ENCODE peak calls at places on chromosomes 5 and 9, in four cellular contexts. M is lower lobe of right lung, E is uterus, H is fibroblast of lung. T is an unnamed sample. For H3K27me3 and H3K9me3, the result is how much of the 10 kb centered on the place peaks cover.

GRCh38 chr9:92724528-92725265 is 39.9 kb downstream of the BICD2 start:
- DNase-seq in E (no peak), M (peak), H (no peak), T (no peak)

GRCh38 chr9:111986035-111986556 is 89.5 kb downstream of the UGCG start:
- DNase-seq in H (peak), E (no peak), M (no peak), T (no peak)

GRCh38 chr5:119063579-119064379 is 7.1 kb upstream of the DMXL1 start:
- DNase-seq in E (no peak), M (no peak), H (peak), T (no peak)

GRCh38 chr5:150052326-150053230 is 33.8 kb downstream of the CSF1R start:
- DNase-seq in M (no peak), H (no peak), E (no peak), T (no peak)

GRCh38 chr9:107711528-107711927 is 222.0 kb upstream of the KLF4 start:
- DNase-seq in M (no peak), H (peak), E (peak), T (peak)

GRCh38 chr5:32193591-32193990 is 19.5 kb upstream of the GOLPH3 start:
- DNase-seq in M (peak), E (peak), H (peak), T (peak)

GRCh38 chr9:21155501-21155900 is 11.0 kb downstream of the IFNA21 start:
- DNase-seq in H (peak), E (no peak), M (no peak), T (peak)

GRCh38 chr5:172715931-172716682 is 54.9 kb downstream of the DUSP1 start:
- DNase-seq in E (peak), H (no peak), M (no peak), T (no peak)

GRCh38 chr5:171840066-171840465 is 54.4 kb downstream of the SMIM23 start:
- DNase-seq in M (no peak), H (no peak), E (no peak), T (no peak)

GRCh38 chr5:168737066-168737465 is 157.9 kb upstream of the PANK3 start:
- DNase-seq in E (no peak), M (no peak), H (no peak), T (no peak)

GRCh38 chr5:97475847-97476246 is 292.8 kb upstream of the RIOK2 start:
- DNase-seq in H (no peak), E (no peak), M (no peak), T (no peak)

GRCh38 chr5:164439799-164440198 is 934.4 kb downstream of the MAT2B start:
- DNase-seq in M (no peak), E (no peak), H (no peak), T (peak)

GRCh38 chr5:171450423-171451246 is 31.2 kb downstream of the FGF18 start:
- DNase-seq in E (peak), M (peak), H (peak), T (peak)

GRCh38 chr5:176560364-176560763 is 11.2 kb downstream of the CDHR2 start:
- DNase-seq in E (no peak), M (no peak), H (no peak), T (no peak)

GRCh38 chr5:150272531-150272930 is 17.0 kb downstream of the CAMK2A start:
- DNase-seq in M (no peak), H (peak), E (no peak), T (peak)

GRCh38 chr5:130714200-130714599 is 450.9 kb downstream of the HINT1 start:
- DNase-seq in M (no peak), E (no peak), H (no peak), T (no peak)

GRCh38 chr9:81565609-81566008 is 123.7 kb downstream of the TLE1 start:
- DNase-seq in E (no peak), M (no peak), H (no peak), T (no peak)

GRCh38 chr9:134891016-134891589 is 10.5 kb downstream of the FCN2 start:
- DNase-seq in E (no peak), M (no peak), H (peak), T (peak)

GRCh38 chr5:10695759-10696543 is 65.1 kb downstream of the DAP start:
- DNase-seq in M (no peak), E (no peak), H (peak), T (no peak)

GRCh38 chr9:90268613-90269012 is 374.0 kb downstream of the DIRAS2 start:
- DNase-seq in E (no peak), H (no peak), M (no peak), T (no peak)

GRCh38 chr5:10485897-10486296 is 44.2 kb downstream of the ROPN1L start:
- DNase-seq in E (no peak), H (no peak), M (no peak), T (no peak)

GRCh38 chr5:127072861-127073846 is at the start of gene C5orf63:
- DNase-seq in E (peak), H (peak), M (peak), T (peak)

GRCh38 chr9:96441798-96442445 is 8.0 kb upstream of the HABP4 start:
- DNase-seq in E (no peak), H (no peak), M (no peak), T (no peak)

GRCh38 chr9:91144782-91145181 is 216.9 kb downstream of the AUH start:
- DNase-seq in E (no peak), H (peak), M (no peak), T (no peak)

GRCh38 chr9:71962328-71962727 is 50.9 kb downstream of the C9orf85 start:
- DNase-seq in E (no peak), H (no peak), M (no peak), T (no peak)

GRCh38 chr5:150026682-150027172 is 26.2 kb downstream of the HMGXB3 start:
- DNase-seq in E (no peak), H (no peak), M (no peak), T (no peak)

GRCh38 chr9:33880562-33881089 is 63.7 kb downstream of the UBE2R2 start:
- DNase-seq in M (no peak), E (no peak), H (no peak), T (no peak)

GRCh38 chr9:136613824-136614371 is 48.8 kb upstream of the EGFL7 start:
- DNase-seq in M (no peak), E (no peak), H (peak), T (no peak)

GRCh38 chr9:30258079-30258478 is 2126.4 kb upstream of the ACO1 start:
- DNase-seq in E (no peak), H (no peak), M (no peak), T (no peak)

GRCh38 chr5:92525131-92525530 is 1055.9 kb downstream of the NR2F1-AS1 start:
- DNase-seq in E (no peak), M (no peak), H (no peak), T (no peak)

GRCh38 chr5:31741496-31741895 is 102.6 kb downstream of the PDZD2 start:
- DNase-seq in M (no peak), H (no peak), E (no peak), T (no peak)

GRCh38 chr5:154202379-154203260 is 12.1 kb downstream of the GALNT10 start:
- DNase-seq in M (no peak), E (no peak), H (no peak), T (no peak)

GRCh38 chr5:74289238-74289637 is 351.3 kb downstream of the ENC1 start:
- DNase-seq in H (no peak), M (no peak), E (no peak), T (no peak)

GRCh38 chr5:121503111-121503840 is 348.4 kb upstream of the FTMT start:
- DNase-seq in E (no peak), H (no peak), M (peak), T (no peak)

GRCh38 chr9:73869261-73869660 is 627.9 kb upstream of the RORB start:
- DNase-seq in H (peak), M (no peak), E (no peak), T (peak)

GRCh38 chr9:76044420-76044819 is 153.9 kb downstream of the PCSK5 start:
- DNase-seq in E (no peak), H (peak), M (no peak), T (no peak)

GRCh38 chr5:153400931-153401330 is 89.5 kb upstream of the GRIA1 start:
- DNase-seq in E (no peak), M (no peak), H (no peak), T (no peak)

GRCh38 chr9:130215341-130216119 is 43.3 kb downstream of the NCS1 start:
- DNase-seq in E (no peak), M (no peak), H (peak), T (no peak)

DNA sequence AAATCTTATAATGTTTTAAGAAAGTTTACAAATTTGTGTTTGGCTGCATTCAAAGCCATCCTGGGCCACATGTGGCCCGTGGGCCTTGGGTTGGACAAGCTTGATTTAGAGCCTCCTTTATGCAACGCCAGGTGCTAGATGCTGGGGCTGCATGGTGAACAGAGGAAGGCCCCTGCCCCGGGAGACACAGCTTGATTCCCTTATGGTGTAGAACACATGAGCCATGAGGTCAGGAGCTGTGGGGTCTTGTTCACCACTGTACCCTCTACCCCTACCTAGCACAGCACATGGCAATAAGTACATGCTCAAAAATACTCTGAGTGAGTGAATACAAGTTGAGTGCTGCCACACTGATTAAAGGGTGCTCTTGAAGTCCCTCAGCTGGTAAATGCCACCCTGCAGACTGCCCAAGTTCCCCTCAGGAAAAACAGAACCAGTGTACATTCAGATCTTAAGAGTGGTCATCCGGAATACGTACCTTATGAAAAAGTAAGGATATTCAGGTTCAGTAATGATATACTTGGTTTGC is 71.9 kb downstream of the ARRDC3 start:
- DNase-seq in E (no peak), M (no peak), H (no peak), T (no peak)
- H3K4me3 ChIP-seq in E (no peak), M (no peak), H (no peak), T (no peak)

DNA sequence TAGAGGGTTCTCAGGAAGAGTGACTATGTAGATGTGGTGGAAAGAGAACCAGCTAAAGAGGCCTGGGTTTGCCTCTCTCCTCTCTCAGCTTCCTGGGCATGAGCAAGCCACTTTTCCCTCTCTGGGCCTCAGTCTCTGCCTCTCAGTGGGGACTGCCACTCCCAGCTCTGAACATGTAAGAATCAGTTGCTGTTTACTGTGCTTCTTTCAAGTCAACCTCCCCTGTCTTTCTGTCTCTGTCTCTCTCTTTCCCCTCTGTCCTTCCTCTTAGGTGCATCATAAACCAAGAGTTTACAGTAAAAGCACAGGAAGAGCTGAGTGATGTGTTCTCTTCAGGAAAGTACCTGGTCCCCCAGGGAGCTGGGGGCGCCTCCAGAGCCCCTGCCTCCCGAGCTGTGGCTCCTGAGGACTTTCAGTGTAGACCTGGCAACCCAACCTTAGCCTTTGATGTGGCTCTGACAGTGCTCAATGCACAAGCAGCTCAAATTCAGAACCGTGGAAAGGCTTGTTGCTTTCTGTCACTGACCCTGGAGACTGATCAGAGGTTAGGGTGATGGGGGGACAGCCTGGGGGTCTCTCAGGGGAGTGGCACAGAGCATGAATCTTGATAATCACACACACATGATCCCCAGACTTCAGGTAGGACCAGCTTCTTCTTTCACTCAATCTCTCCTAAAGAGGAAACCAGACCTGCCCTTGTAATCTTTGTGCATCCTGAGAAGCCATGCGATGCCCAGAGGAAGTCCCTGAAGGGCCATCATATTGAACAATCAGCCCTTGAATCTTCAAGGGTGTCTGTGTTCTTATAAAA is 59.4 kb upstream of the TNFSF8 start:
- DNase-seq in M (no peak), E (no peak), H (no peak), T (no peak)
- H3K27me3 ChIP-seq in M (under half), E (under half), H (under half), T (under half)

GRCh38 chr9:65403721-65404120 is 118.7 kb upstream of the FOXD4L5 start:
- DNase-seq in H (no peak), E (no peak), M (no peak), T (no peak)
- H3K9me3 ChIP-seq in H (under half), E (under half), M (under half), T (under half)

GRCh38 chr5:156913719-156914370 is 49.2 kb downstream of the TIMD4 start:
- DNase-seq in M (no peak), E (no peak), H (no peak), T (no peak)

GRCh38 chr5:156918311-156918845 is 44.6 kb downstream of the TIMD4 start:
- DNase-seq in M (no peak), H (no peak), E (no peak), T (no peak)

GRCh38 chr5:156914371-156914737 is 48.7 kb downstream of the TIMD4 start:
- DNase-seq in E (no peak), H (no peak), M (no peak), T (no peak)

GRCh38 chr5:156912869-156913268 is 50.2 kb downstream of the TIMD4 start:
- DNase-seq in E (no peak), M (no peak), H (no peak), T (no peak)

GRCh38 chr5:156913355-156913718 is 49.7 kb downstream of the TIMD4 start:
- DNase-seq in H (no peak), E (no peak), M (no peak), T (no peak)
- H3K4me3 ChIP-seq in H (no peak), E (no peak), M (no peak), T (no peak)

GRCh38 chr9:16360247-16360646 is 510.2 kb downstream of the BNC2 start:
- DNase-seq in H (no peak), E (no peak), M (no peak), T (no peak)
- H3K27me3 ChIP-seq in H (under half), E (under half), M (under half), T (under half)

GRCh38 chr5:179119415-179120170 is 59.4 kb downstream of the ZNF354C start:
- DNase-seq in E (no peak), H (no peak), M (peak), T (no peak)
- H3K9me3 ChIP-seq in E (under half), H (under half), M (under half), T (under half)

GRCh38 chr5:65478336-65478735 is 3.4 kb downstream of the ADAMTS6 start:
- DNase-seq in M (no peak), H (no peak), E (no peak), T (no peak)
- H3K4me3 ChIP-seq in M (no peak), H (no peak), E (no peak), T (no peak)

GRCh38 chr9:126609191-126609590 is 4.5 kb upstream of the LMX1B start:
- DNase-seq in H (no peak), E (no peak), M (no peak), T (no peak)

GRCh38 chr9:126608551-126608950 is 5.2 kb upstream of the LMX1B start:
- DNase-seq in H (no peak), M (no peak), E (no peak), T (no peak)

GRCh38 chr9:126606483-126606870 is 7.3 kb upstream of the LMX1B start:
- DNase-seq in M (no peak), E (no peak), H (no peak), T (no peak)

GRCh38 chr9:126607086-126607485 is 6.6 kb upstream of the LMX1B start:
- DNase-seq in M (no peak), E (no peak), H (no peak), T (no peak)

GRCh38 chr9:126607731-126608130 is 6.0 kb upstream of the LMX1B start:
- DNase-seq in H (no peak), M (no peak), E (no peak), T (no peak)
- H3K27me3 ChIP-seq in H (under half), M (half or more), E (under half), T (under half)

GRCh38 chr5:88689662-88690351 is 193.2 kb downstream of the MEF2C start:
- DNase-seq in H (peak), E (no peak), M (no peak), T (no peak)
- H3K9me3 ChIP-seq in H (under half), E (under half), M (under half), T (under half)

T was measured in MG63.